ENCODE peak calls at places on chromosome 18, in ten cellular contexts. V is spleen, X is transverse colon, F is IMR-90, U is breast epithelium, M is HCT116, J is body of pancreas, Z is GM12891, S is H1, W is GM12892. E is an unnamed sample.
A peak's percentile ranks its signal among the peaks of the same experiment; 100 is the strongest.

GRCh38 chr18:55510809-55511208 is 77.2 kb downstream of the TCF4 start:
- DNase-seq in V (no peak), X (no peak), F (peak; percentile 92), U (no peak), M (no peak), J (no peak), Z (no peak), S (no peak), W (no peak), E (no peak)

GRCh38 chr18:33605250-33605649 is 27.2 kb downstream of the ASXL3 start:
- DNase-seq in V (no peak), X (no peak), F (no peak), U (no peak), M (no peak), J (no peak), Z (no peak), S (no peak), W (no peak), E (no peak)

GRCh38 chr18:57337890-57338289 is 14.5 kb upstream of the ST8SIA3 start:
- DNase-seq in V (no peak), X (no peak), F (no peak), U (no peak), M (no peak), J (no peak), Z (no peak), S (no peak), W (no peak), E (no peak)

GRCh38 chr18:55088561-55088960 is 129.3 kb upstream of the CCDC68 start:
- DNase-seq in V (no peak), X (no peak), F (no peak), U (no peak), M (no peak), J (no peak), Z (no peak), S (no peak), W (no peak), E (no peak)

GRCh38 chr18:35917043-35917442 is 55.4 kb upstream of the RMP24 start:
- DNase-seq in V (no peak), X (no peak), F (no peak), U (no peak), M (no peak), J (no peak), Z (no peak), S (no peak), W (no peak), E (no peak)

GRCh38 chr18:75635096-75635495 is 207.6 kb upstream of the SMIM21 start:
- DNase-seq in V (no peak), X (no peak), F (no peak), U (peak; percentile 32), M (no peak), J (peak; percentile 38), Z (no peak), S (no peak), W (no peak), E (no peak)

GRCh38 chr18:35602193-35602820 is 20.8 kb downstream of the GALNT1 start:
- DNase-seq in V (no peak), X (no peak), F (no peak), U (no peak), M (no peak), J (no peak), Z (no peak), S (no peak), W (no peak), E (no peak)

GRCh38 chr18:54679318-54680149 is 88.5 kb downstream of the DYNAP start:
- DNase-seq in V (no peak), X (no peak), F (peak; percentile 83), U (no peak), M (peak; percentile 62), J (no peak), Z (no peak), S (no peak), W (no peak), E (no peak)

GRCh38 chr18:67135981-67136380 is 380.5 kb downstream of the DSEL start:
- DNase-seq in V (no peak), X (no peak), F (no peak), U (no peak), M (no peak), J (no peak), Z (no peak), S (no peak), W (no peak), E (no peak)

GRCh38 chr18:2087877-2088673 is 483.2 kb downstream of the METTL4 start:
- DNase-seq in V (no peak), X (no peak), F (no peak), U (no peak), M (no peak), J (no peak), Z (no peak), S (no peak), W (no peak), E (no peak)

GRCh38 chr18:73043231-73044000 is 175.6 kb upstream of the NETO1 start:
- DNase-seq in V (no peak), X (no peak), F (no peak), U (no peak), M (no peak), J (no peak), Z (no peak), S (no peak), W (no peak), E (no peak)

GRCh38 chr18:9914584-9915290 is 921 bp downstream of the VAPA start:
- DNase-seq in V (peak; percentile 95), X (peak; percentile 88), F (peak; percentile 84), U (peak; percentile 73), M (peak; percentile 49), J (peak; percentile 91), Z (peak; percentile 52), S (peak; percentile 55), W (peak; percentile 48), E (no peak)

GRCh38 chr18:48709371-48709770 is 170.5 kb downstream of the CTIF start:
- DNase-seq in V (no peak), X (no peak), F (no peak), U (no peak), M (no peak), J (no peak), Z (no peak), S (peak; percentile 64), W (no peak), E (no peak)

GRCh38 chr18:13216092-13216582 is 2.4 kb upstream of the LDLRAD4 start:
- DNase-seq in V (no peak), X (peak; percentile 90), F (peak; percentile 47), U (peak; percentile 77), M (peak; percentile 31), J (peak; percentile 67), Z (no peak), S (no peak), W (no peak), E (no peak)

GRCh38 chr18:24321071-24321470 is 76.6 kb downstream of the OSBPL1A start:
- DNase-seq in V (no peak), X (no peak), F (peak; percentile 9), U (no peak), M (no peak), J (no peak), Z (no peak), S (no peak), W (no peak), E (no peak)

GRCh38 chr18:68504441-68505221 is 210.3 kb downstream of the TMX3 start:
- DNase-seq in V (no peak), X (no peak), F (no peak), U (no peak), M (no peak), J (no peak), Z (no peak), S (no peak), W (no peak), E (no peak)

GRCh38 chr18:68498185-68498584 is 216.7 kb downstream of the TMX3 start:
- DNase-seq in V (no peak), X (no peak), F (no peak), U (no peak), M (no peak), J (no peak), Z (no peak), S (no peak), W (no peak), E (no peak)

GRCh38 chr18:68499141-68499540 is 215.8 kb downstream of the TMX3 start:
- DNase-seq in V (no peak), X (no peak), F (no peak), U (no peak), M (no peak), J (no peak), Z (no peak), S (no peak), W (no peak), E (no peak)

GRCh38 chr18:68494802-68495560 is 219.9 kb downstream of the TMX3 start:
- DNase-seq in V (no peak), X (no peak), F (peak; percentile 98), U (no peak), M (no peak), J (no peak), Z (no peak), S (no peak), W (no peak), E (no peak)

DNA sequence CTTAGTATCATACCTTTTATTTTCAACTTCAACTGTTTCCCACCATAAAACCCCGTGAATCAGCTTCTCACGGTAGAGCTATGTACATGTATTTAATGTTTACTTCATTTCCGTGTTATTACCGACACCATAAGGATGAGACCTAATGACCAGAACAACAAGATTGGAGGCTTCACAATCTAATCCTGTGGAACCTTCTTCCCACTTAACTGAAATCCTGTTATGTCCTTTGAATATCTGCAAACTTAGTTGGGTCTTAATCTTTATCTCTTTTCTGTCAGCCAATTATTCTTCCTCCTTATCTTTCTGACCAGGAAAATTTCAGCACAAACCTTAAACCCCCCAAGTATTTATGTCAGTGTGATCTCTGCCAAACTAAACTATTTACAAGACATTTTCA is 214.4 kb downstream of the TMX3 start:
- DNase-seq in V (no peak), X (no peak), F (no peak), U (no peak), M (no peak), J (no peak), Z (no peak), S (no peak), W (no peak), E (no peak)
- TF ChIP-seq POLR2A in V (no peak), X (no peak), F (no peak), U (no peak), M (no peak), J (no peak), Z (no peak), S (no peak), W (no peak), E (no peak)

GRCh38 chr18:22346968-22347611 is 70.6 kb downstream of the CTAGE1 start:
- DNase-seq in V (peak; percentile 88), X (peak; percentile 86), F (peak; percentile 73), U (no peak), M (no peak), J (peak; percentile 73), Z (no peak), S (peak; percentile 64), W (no peak), E (no peak)
- TF ChIP-seq POLR2A in V (peak; percentile 81), X (peak; percentile 80), F (no peak), U (no peak), M (no peak), J (peak; percentile 43), Z (no peak), S (no peak), W (no peak), E (no peak)

GRCh38 chr18:76979111-76979751 is 153.4 kb downstream of the MBP start:
- DNase-seq in V (no peak), X (no peak), F (no peak), U (no peak), M (no peak), J (no peak), Z (no peak), S (peak; percentile 36), W (no peak), E (no peak)
- TF ChIP-seq POLR2A in V (no peak), X (no peak), F (no peak), U (no peak), M (no peak), J (no peak), Z (no peak), S (no peak), W (no peak), E (no peak)

GRCh38 chr18:62107881-62108280 is 79.0 kb downstream of the PIGN start:
- DNase-seq in V (no peak), X (no peak), F (no peak), U (no peak), M (no peak), J (no peak), Z (no peak), S (no peak), W (no peak), E (no peak)
- TF ChIP-seq POLR2A in V (no peak), X (no peak), F (no peak), U (no peak), M (no peak), J (no peak), Z (no peak), S (no peak), W (no peak), E (no peak)